ENCODE peak calls at places on chromosomes 1 and 21, in four cellular contexts. One of them, this sample, is unnamed.

GRCh38 chr1:232589111-232589808 is 40.7 kb downstream of the SIPA1L2 start:
- DNase-seq in K562: no peak
- DNase-seq in GM12878: no peak
- DNase-seq in HepG2: no peak
- DNase-seq in this sample: no peak

GRCh38 chr1:156551866-156552265 is 20.5 kb downstream of the IQGAP3 start:
- DNase-seq in GM12878: no peak
- DNase-seq in HepG2: no peak
- DNase-seq in K562: no peak
- DNase-seq in this sample: no peak

GRCh38 chr1:119329521-119329920 is 39.1 kb upstream of the HAO2 start:
- DNase-seq in GM12878: no peak
- DNase-seq in HepG2: no peak
- DNase-seq in K562: no peak
- DNase-seq in this sample: no peak

GRCh38 chr1:201054030-201054635 is 30.6 kb upstream of the KIF21B start:
- DNase-seq in HepG2: no peak
- DNase-seq in GM12878: no peak
- DNase-seq in K562: no peak
- DNase-seq in this sample: no peak

GRCh38 chr1:111227434-111227833 is at the start of gene CHI3L2:
- DNase-seq in HepG2: no peak
- DNase-seq in K562: no peak
- DNase-seq in GM12878: no peak
- DNase-seq in this sample: no peak

GRCh38 chr21:46161800-46162592 is 6.6 kb upstream of the FTCD start:
- DNase-seq in HepG2: no peak
- DNase-seq in GM12878: no peak
- DNase-seq in K562: no peak
- DNase-seq in this sample: no peak

GRCh38 chr1:167541610-167542009 is 12.0 kb downstream of the CREG1 start:
- DNase-seq in K562: peak
- DNase-seq in HepG2: no peak
- DNase-seq in GM12878: no peak
- DNase-seq in this sample: peak

GRCh38 chr1:245983294-245983967 is 523.6 kb downstream of the SMYD3 start:
- DNase-seq in GM12878: no peak
- DNase-seq in HepG2: no peak
- DNase-seq in K562: no peak
- DNase-seq in this sample: no peak

GRCh38 chr1:217260676-217261075 is 370.2 kb downstream of the GPATCH2 start:
- DNase-seq in K562: no peak
- DNase-seq in HepG2: no peak
- DNase-seq in GM12878: no peak
- DNase-seq in this sample: no peak

GRCh38 chr1:2376261-2376741 is 15.1 kb downstream of the MORN1 start:
- DNase-seq in GM12878: no peak
- DNase-seq in HepG2: no peak
- DNase-seq in K562: no peak
- DNase-seq in this sample: no peak

GRCh38 chr1:78833491-78833890 is 173.0 kb downstream of the ADGRL4 start:
- DNase-seq in HepG2: no peak
- DNase-seq in K562: no peak
- DNase-seq in GM12878: no peak
- DNase-seq in this sample: no peak

DNA sequence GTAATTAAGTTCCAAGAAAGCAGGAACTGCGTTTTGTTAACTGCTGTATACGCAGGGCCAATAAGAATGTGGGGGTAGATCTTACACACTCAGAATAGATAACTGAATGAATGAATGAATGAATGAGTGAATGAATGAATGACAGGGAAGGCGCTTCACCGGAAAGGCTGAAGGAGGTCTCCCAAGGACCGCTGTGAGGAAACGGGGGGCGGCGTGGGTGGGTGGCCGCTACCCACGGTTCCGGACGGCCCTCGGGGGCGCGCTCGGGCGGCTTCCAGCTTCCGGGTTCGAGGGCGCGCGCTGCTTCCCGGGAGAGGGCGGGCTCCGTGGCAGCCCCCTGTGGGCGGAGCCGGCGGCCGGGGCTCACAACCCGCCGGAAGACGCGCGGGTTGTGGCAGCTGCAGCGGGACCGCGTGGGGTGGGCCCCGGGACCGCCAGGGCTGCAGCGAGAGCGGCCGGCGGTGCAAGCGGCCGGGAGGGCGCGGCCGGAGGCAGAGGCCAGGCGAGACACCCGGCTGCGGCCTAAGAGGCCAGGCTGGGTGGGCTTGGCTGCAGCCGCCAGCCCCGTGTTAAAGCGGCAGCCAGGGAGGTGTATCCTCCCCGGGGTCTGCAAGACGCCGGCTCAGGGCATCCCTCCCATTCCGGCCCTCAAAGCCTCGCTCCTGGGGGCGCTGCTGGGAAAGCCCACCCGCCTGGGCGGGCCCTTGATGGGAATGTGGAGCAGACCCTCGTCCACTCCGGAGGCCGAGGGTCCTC is at the start of gene ZFP69:
- DNase-seq in K562: peak
- DNase-seq in HepG2: peak
- DNase-seq in GM12878: no peak
- DNase-seq in this sample: peak
- TF ChIP-seq POLR2A in K562: peak
- TF ChIP-seq POLR2A in HepG2: peak
- TF ChIP-seq POLR2A in GM12878: peak
- TF ChIP-seq POLR2A in this sample: peak

DNA sequence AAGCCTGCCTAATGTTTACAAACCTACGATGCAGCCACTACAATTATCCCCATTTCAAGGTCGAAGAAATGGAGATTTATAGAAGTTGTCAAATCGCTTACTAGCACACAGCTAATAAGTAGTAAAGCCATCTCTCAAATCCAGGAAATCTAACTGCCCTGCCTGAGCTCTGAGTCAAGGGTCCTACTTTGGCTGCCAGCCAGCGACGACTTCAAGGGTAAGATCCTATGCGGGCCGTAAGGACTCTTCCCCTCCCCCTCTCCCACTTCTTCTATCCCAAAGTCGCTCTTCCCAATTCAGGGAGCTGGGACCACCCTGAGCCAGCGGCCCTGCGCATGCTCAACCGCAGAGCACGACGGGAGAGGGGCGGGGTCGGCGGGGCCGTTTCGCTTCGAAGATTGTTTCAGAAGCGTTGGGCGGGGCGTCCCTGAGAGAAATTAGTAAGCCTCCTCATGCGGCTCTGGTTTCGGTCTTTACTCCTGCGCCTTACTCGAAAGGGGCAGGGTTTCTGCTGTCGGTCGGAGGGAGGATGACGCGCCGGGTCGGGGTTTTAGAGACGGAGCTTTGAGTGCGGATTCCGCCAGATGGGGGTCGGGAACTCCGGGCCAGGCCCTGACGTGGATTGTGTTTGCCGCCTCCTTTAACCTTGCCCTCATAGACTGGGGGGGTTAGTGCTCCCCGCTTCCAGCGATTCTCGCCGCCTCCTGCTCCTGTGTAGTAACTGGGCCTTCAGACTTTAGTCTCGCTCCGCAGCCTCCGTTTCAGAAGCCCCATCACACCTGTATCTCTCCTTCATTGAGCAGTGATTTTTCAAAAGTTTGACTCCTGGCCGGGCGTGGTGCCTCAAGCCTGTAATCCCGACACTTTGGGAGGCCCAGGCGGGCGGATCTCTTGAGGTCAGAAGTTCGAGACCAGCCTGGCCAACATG is at the start of gene ZMYM1:
- DNase-seq in K562: peak
- DNase-seq in GM12878: peak
- DNase-seq in HepG2: peak
- DNase-seq in this sample: peak
- TF ChIP-seq POLR2A in K562: peak
- TF ChIP-seq POLR2A in GM12878: peak
- TF ChIP-seq POLR2A in HepG2: no peak
- TF ChIP-seq POLR2A in this sample: peak

GRCh38 chr1:84690397-84691138 is at the start of gene SSX2IP:
- DNase-seq in K562: peak
- DNase-seq in HepG2: peak
- DNase-seq in GM12878: peak
- DNase-seq in this sample: peak
- TF ChIP-seq POLR2A in K562: peak
- TF ChIP-seq POLR2A in HepG2: peak
- TF ChIP-seq POLR2A in GM12878: peak
- TF ChIP-seq POLR2A in this sample: peak

DNA sequence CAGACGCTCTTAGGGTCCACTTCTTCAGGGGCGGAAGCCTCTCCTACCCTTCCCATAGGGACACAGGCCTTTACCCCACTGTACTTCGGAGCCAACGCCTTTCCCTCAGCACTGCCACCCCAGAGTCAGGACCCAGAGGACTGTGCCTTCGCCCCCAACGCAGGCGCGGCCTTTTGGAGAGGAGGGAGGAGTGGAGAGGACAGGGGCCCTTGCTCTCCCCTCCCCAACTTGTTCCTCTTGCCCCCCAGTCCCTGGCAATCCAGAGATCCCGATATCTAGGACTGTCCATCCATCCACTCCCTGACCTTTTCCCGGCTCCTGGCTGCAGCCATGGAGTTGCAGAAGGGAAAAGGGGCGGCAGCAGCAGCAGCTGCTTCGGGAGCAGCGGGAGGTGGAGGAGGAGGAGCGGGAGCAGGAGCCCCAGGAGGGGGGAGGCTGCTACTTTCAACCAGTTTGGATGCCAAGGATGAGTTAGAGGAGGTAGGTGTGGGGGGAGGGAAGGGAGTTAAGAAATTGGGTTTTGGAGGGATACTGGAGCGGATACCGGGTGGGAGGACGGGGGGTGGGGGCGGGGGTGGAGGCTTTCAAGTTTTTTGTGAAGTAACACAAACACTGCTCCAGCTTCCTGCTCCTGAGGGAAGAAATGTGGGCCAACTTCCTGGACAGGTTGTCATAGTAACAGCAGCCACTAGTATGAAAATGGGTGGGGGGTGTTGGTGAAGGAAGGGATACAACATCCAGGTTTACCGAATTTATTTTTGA is 636 bp downstream of the INTS3 start:
- DNase-seq in GM12878: no peak
- DNase-seq in K562: peak
- DNase-seq in HepG2: peak
- DNase-seq in this sample: peak
- TF ChIP-seq POLR2A in GM12878: no peak
- TF ChIP-seq POLR2A in K562: no peak
- TF ChIP-seq POLR2A in HepG2: no peak
- TF ChIP-seq POLR2A in this sample: no peak